ENCODE peak calls at places on chromosomes 1 and 21, in four cellular contexts. D, F, G and T are unnamed samples.

GRCh38 chr1:147822292-147822691 is 61.9 kb upstream of the GJA5 start:
- DNase-seq in D (peak), G (no peak), F (no peak), T (peak)

GRCh38 chr21:35086357-35086756 is 37.3 kb upstream of the RUNX1 start:
- DNase-seq in G (no peak), D (peak), F (no peak), T (peak)

GRCh38 chr21:46048926-46049889 is 48.7 kb upstream of the COL6A2 start:
- DNase-seq in G (peak), D (peak), F (peak), T (peak)

GRCh38 chr1:50969611-50970507 is at the start of gene CDKN2C:
- DNase-seq in D (peak), F (peak), G (peak), T (peak)

GRCh38 chr1:179228783-179229213 is 679 bp downstream of the ABL2 start:
- DNase-seq in D (peak), F (peak), G (peak), T (peak)

GRCh38 chr21:45479691-45480675 is 62.3 kb downstream of the SLC19A1 start:
- DNase-seq in F (no peak), D (no peak), G (no peak), T (no peak)

GRCh38 chr1:116311756-116312691 is 61.0 kb upstream of the ATP1A1 start:
- DNase-seq in F (peak), G (no peak), D (no peak), T (no peak)

GRCh38 chr21:38797470-38797869 is 8.3 kb upstream of the ETS2 start:
- DNase-seq in F (no peak), G (no peak), D (no peak), T (no peak)

GRCh38 chr1:222331340-222331739 is 216.6 kb downstream of the HHIPL2 start:
- DNase-seq in D (peak), G (no peak), F (no peak), T (peak)

GRCh38 chr1:53025034-53025777 is 36.8 kb upstream of the PODN start:
- DNase-seq in G (peak), D (peak), F (peak), T (peak)

GRCh38 chr1:53258216-53258615 is 19.9 kb upstream of the MAGOH start:
- DNase-seq in F (no peak), G (no peak), D (no peak), T (no peak)

GRCh38 chr1:39230261-39231190 is 26.0 kb downstream of the MACF1 start:
- DNase-seq in G (no peak), D (no peak), F (no peak), T (no peak)

GRCh38 chr1:159823401-159823800 is 3.3 kb upstream of the SLAMF8 start:
- DNase-seq in G (no peak), F (no peak), D (no peak), T (no peak)

GRCh38 chr1:233598891-233599541 is 14.9 kb upstream of the KCNK1 start:
- DNase-seq in F (no peak), D (peak), G (no peak), T (no peak)

GRCh38 chr1:161013591-161014513 is 7.1 kb downstream of the F11R start:
- DNase-seq in D (peak), G (peak), F (peak), T (peak)

GRCh38 chr1:231211005-231211857 is 29.8 kb upstream of the GNPAT start:
- DNase-seq in F (peak), D (peak), G (peak), T (peak)

GRCh38 chr1:28370220-28371010 is 875 bp downstream of the PHACTR4 start:
- DNase-seq in F (no peak), D (peak), G (no peak), T (peak)

GRCh38 chr1:171801395-171801990 is 20.0 kb downstream of the METTL13 start:
- DNase-seq in G (no peak), D (peak), F (no peak), T (peak)

GRCh38 chr1:6646499-6647148 is 22.0 kb downstream of the THAP3 start:
- DNase-seq in G (peak), D (peak), F (no peak), T (peak)

GRCh38 chr1:228006034-228006792 is 585 bp upstream of the WNT3A start:
- DNase-seq in G (peak), F (no peak), D (no peak), T (no peak)

GRCh38 chr1:225950905-225951351 is 9.9 kb upstream of the LEFTY2 start:
- DNase-seq in G (no peak), F (no peak), D (no peak), T (no peak)

GRCh38 chr1:234593771-234594504 is 16.0 kb downstream of the IRF2BP2 start:
- DNase-seq in G (no peak), F (no peak), D (no peak), T (no peak)

GRCh38 chr1:64663654-64664053 is 81.2 kb upstream of the RAVER2 start:
- DNase-seq in D (no peak), G (no peak), F (no peak), T (no peak)

GRCh38 chr1:201294876-201295275 is 11.6 kb downstream of the PKP1 start:
- DNase-seq in G (no peak), F (no peak), D (no peak), T (no peak)

GRCh38 chr1:112803906-112804762 is 89.0 kb upstream of the PPM1J start:
- DNase-seq in G (peak), D (peak), F (peak), T (peak)

GRCh38 chr1:228228601-228229074 is 20.8 kb downstream of the OBSCN start:
- DNase-seq in F (no peak), G (no peak), D (peak), T (peak)

GRCh38 chr1:200903793-200904192 is 9.1 kb downstream of the INAVA start:
- DNase-seq in G (no peak), F (no peak), D (no peak), T (no peak)

GRCh38 chr1:107767156-107767582 is 197.8 kb downstream of the VAV3 start:
- DNase-seq in F (no peak), G (no peak), D (no peak), T (no peak)

GRCh38 chr1:1910651-1911389 is 4.2 kb upstream of the CALML6 start:
- DNase-seq in F (no peak), G (no peak), D (no peak), T (no peak)

GRCh38 chr21:33690874-33691273 is 48.6 kb downstream of the ITSN1 start:
- DNase-seq in D (no peak), G (no peak), F (no peak), T (no peak)

GRCh38 chr21:33685613-33686197 is 43.4 kb downstream of the ITSN1 start:
- DNase-seq in F (no peak), G (no peak), D (peak), T (peak)

GRCh38 chr21:33686386-33686785 is 44.1 kb downstream of the ITSN1 start:
- DNase-seq in F (no peak), D (no peak), G (no peak), T (no peak)

GRCh38 chr21:33687634-33688033 is 45.3 kb downstream of the ITSN1 start:
- DNase-seq in G (no peak), D (no peak), F (no peak), T (no peak)

GRCh38 chr21:33688343-33688742 is 46.0 kb downstream of the ITSN1 start:
- DNase-seq in F (no peak), D (peak), G (no peak), T (peak)
- TF ChIP-seq CTCF in F (no peak), D (no peak), G (no peak), T (no peak)

GRCh38 chr1:156894711-156895407 is 1.3 kb downstream of the PEAR1 start:
- DNase-seq in G (peak), D (peak), F (no peak), T (peak)

GRCh38 chr1:156896490-156897033 is 3.0 kb downstream of the PEAR1 start:
- DNase-seq in G (peak), F (no peak), D (peak), T (peak)

GRCh38 chr1:156897078-156897825 is 3.7 kb downstream of the PEAR1 start:
- DNase-seq in D (peak), G (no peak), F (no peak), T (peak)

GRCh38 chr1:156895408-156895874 is 1.9 kb downstream of the PEAR1 start:
- DNase-seq in G (no peak), F (no peak), D (peak), T (peak)

GRCh38 chr1:156895927-156896326 is 2.4 kb downstream of the PEAR1 start:
- DNase-seq in D (peak), F (no peak), G (no peak), T (no peak)
- H3K4me3 ChIP-seq in D (peak), F (peak), G (no peak), T (no peak)

GRCh38 chr1:239914827-239915231 is 176.9 kb upstream of the FMN2 start:
- DNase-seq in D (peak), F (no peak), G (no peak), T (peak)
- TF ChIP-seq CTCF in D (peak), F (no peak), G (no peak), T (no peak)

DNA sequence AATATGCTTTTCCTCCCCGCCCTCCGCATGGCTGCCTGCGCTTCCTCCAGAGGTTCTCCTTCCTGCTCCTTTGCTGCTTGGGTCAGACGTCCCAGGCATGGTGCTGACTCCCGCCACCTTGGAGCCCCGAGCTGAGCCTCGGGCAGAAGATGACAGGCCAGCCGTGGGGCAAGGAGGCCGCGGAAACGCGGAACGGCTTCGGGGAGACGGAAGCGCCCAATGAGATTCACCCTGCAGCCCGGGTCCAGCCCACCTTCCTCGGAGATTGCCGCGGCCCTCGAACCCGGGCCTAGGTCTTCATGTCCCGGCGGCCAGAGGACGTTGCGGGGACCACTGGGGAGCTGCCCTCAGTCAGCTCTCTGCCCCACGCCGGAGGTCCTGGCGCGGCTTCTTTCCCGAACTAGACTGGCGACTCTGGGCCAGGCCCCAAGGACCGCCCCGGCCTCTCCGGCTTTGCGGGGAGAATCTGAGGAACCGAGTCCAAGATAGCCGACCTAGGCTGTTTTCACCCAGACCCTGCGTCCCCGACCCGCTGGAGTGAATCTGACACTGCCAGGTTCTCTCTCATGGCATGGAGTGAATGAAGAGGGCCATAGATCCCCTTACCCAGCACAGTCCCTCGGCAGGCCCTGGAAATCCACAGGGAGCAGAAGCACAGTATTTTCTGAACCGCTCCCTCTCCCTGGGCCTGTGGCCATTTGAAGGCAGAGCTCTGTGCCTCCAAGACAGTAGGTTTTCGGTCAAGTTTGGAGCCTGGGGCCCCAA is 9.8 kb upstream of the BARHL2 start:
- DNase-seq in G (no peak), F (no peak), D (no peak), T (no peak)
- H3K4me3 ChIP-seq in G (no peak), F (no peak), D (no peak), T (no peak)

GRCh38 chr1:206117151-206117948 is at the start of gene AVPR1B:
- DNase-seq in D (peak), F (no peak), G (no peak), T (peak)
- TF ChIP-seq CTCF in D (no peak), F (no peak), G (no peak), T (no peak)

GRCh38 chr1:155253208-155253607 is 2.1 kb downstream of the ENTREP3 start:
- DNase-seq in D (no peak), F (no peak), G (no peak), T (no peak)
- H3K4me3 ChIP-seq in D (peak), F (no peak), G (no peak), T (peak)

DNA sequence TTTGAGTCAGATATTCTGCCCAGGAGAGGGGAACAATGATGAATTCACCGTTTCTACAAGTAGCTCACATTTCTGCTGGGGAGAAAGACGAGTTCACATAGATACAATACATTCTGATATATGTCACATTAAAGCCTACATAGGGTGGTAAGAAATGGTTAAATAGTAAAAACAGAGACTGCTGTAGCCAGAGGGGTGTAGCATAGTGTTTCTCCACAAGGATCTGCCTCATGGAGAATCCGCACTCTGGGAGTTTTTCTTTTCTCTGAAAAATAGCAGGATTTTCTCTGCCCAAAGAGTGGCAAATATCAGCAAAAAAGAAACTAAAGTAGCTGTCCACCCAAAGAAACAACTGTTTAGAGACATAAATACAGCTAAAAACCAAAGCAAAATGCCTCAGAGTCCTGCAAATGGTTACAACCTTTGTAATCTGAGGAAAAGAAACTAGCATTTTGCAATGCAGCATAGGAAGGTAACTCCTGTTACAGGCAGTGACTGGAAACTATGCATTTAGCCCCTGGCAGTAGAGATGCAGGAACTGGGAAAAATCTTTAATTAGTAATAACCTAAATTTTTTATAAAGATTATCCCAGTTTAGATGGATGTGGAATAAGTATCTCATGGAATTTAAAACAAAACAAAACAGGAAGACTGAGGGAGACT is 1126.7 kb upstream of the ADGRL2 start:
- DNase-seq in F (no peak), D (no peak), G (no peak), T (no peak)
- TF ChIP-seq CTCF in F (no peak), D (no peak), G (no peak), T (no peak)

DNA sequence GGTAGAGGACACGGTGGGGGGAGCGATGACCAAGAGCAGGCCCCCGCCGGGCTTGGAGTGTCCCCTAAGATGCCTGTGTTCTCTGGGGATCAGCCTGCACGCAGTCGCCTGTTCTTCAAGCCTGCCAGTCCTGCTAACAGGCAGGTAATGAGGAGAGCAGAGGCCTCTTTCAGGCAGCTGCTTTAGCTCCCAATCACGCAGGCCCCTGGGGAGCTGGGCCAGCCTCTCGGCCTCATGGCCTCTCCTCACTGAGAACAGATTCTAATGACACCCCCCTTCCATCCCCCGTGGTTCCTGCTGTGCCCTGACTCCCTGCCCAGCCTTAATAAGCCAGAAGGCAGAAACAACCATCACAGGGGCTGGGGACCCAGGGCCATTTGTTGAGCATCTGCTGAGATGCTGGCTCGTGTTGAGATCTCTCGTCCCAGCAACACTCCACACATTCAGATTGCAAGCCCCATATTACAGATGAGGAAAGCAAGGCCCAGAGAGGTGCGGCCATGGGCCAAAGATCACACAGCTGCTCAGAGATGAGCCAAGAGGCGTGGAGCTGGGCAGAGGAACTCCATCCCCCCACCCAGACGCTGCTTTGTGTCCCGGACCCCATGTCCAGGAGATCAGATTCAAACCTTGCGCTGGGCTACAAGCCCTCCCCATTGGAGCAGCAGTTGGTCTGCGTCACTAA is 71.6 kb upstream of the CASZ1 start:
- DNase-seq in D (no peak), F (no peak), G (no peak), T (no peak)
- H3K4me3 ChIP-seq in D (no peak), F (no peak), G (no peak), T (no peak)